ENCODE peak calls at places on chromosomes 2 and 18, in six cellular contexts. B, M, D, E, N and T are unnamed samples.

GRCh38 chr2:157747280-157747679 is 118.6 kb upstream of the ACVR1C start:
- DNase-seq in N (no peak), D (no peak), E (no peak), M (no peak), B (no peak), T (no peak)

GRCh38 chr18:35519148-35519899 is 21.6 kb upstream of the INO80C start:
- DNase-seq in N (no peak), M (no peak), D (no peak), E (no peak), B (no peak), T (no peak)

GRCh38 chr2:65396348-65397026 is 35.9 kb downstream of the SPRED2 start:
- DNase-seq in N (no peak), E (no peak), D (no peak), M (peak; percentile 88), B (no peak), T (no peak)

GRCh38 chr18:31977270-31977872 is 34.4 kb upstream of the TRAPPC8 start:
- DNase-seq in B (no peak), E (peak; percentile 61), N (peak; percentile 56), M (peak; percentile 72), D (peak; percentile 57), T (peak; percentile 38)

GRCh38 chr2:46814160-46814559 is 101.4 kb downstream of the MCFD2 start:
- DNase-seq in D (peak; percentile 5), M (peak; percentile 99), N (no peak), B (no peak), E (no peak), T (peak; percentile 13)

GRCh38 chr18:9296233-9297006 is 38.2 kb upstream of the TWSG1 start:
- DNase-seq in M (no peak), D (no peak), E (no peak), N (no peak), B (no peak), T (no peak)

GRCh38 chr2:164954954-164955701 is at the start of gene SLC38A11:
- DNase-seq in M (peak; percentile 9), N (peak; percentile 24), E (peak; percentile 9), D (peak; percentile 65), B (no peak), T (no peak)

GRCh38 chr18:79988925-79989361 is 580 bp upstream of the TXNL4A start:
- DNase-seq in D (no peak), E (peak; percentile 44), M (peak; percentile 48), B (no peak), N (peak; percentile 47), T (peak; percentile 62)

GRCh38 chr18:48833701-48834394 is 116.9 kb downstream of the SMAD7 start:
- DNase-seq in N (peak; percentile 69), D (no peak), B (peak; percentile 75), M (no peak), E (no peak), T (peak; percentile 56)

GRCh38 chr2:141200191-141200590 is 930.6 kb downstream of the LRP1B start:
- DNase-seq in N (no peak), M (no peak), B (no peak), D (no peak), E (peak; percentile 41), T (no peak)

GRCh38 chr2:54143780-54144179 is 28.4 kb downstream of the ACYP2 start:
- DNase-seq in N (no peak), D (no peak), B (no peak), E (no peak), M (no peak), T (no peak)

GRCh38 chr2:176745543-176746331 is 466.9 kb upstream of the HNRNPA3 start:
- DNase-seq in M (no peak), N (no peak), B (no peak), E (no peak), D (no peak), T (no peak)

GRCh38 chr2:46914578-46915230 is 902 bp downstream of the MCFD2 start:
- DNase-seq in D (peak; percentile 50), B (no peak), E (peak; percentile 6), N (no peak), M (no peak), T (no peak)

GRCh38 chr2:11945139-11946126 is 199.0 kb downstream of the LPIN1 start:
- DNase-seq in E (peak; percentile 30), N (no peak), D (no peak), M (no peak), B (no peak), T (peak; percentile 20)

GRCh38 chr2:217687771-217688170 is 315.0 kb downstream of the TNS1 start:
- DNase-seq in B (no peak), N (no peak), M (no peak), D (no peak), E (no peak), T (no peak)

GRCh38 chr18:32956591-32957310 is 183.9 kb upstream of the KLHL14 start:
- DNase-seq in D (peak; percentile 7), M (peak; percentile 86), B (no peak), E (peak; percentile 10), N (peak; percentile 43), T (peak; percentile 75)

GRCh38 chr2:54575379-54575888 is 119.3 kb downstream of the SPTBN1 start:
- DNase-seq in N (peak; percentile 96), M (peak; percentile 54), E (no peak), B (no peak), D (no peak), T (no peak)